ENCODE peak calls at places on chromosomes 6 and 20, in five cellular contexts. Z is Panc1; E is suprapubic skin; V is naive thymus-derived CD4-positive, alpha-beta T cell; D is endodermal cell. S is an unnamed sample. For H3K4me1, the result is how much of the 10 kb centered on the place peaks cover.

GRCh38 chr6:101730954-101731353 is 337.4 kb downstream of the GRIK2 start:
- DNase-seq in E (no peak), Z (no peak), D (no peak), V (no peak), S (no peak)

GRCh38 chr6:82778985-82779384 is 286.7 kb downstream of the UBE3D start:
- DNase-seq in Z (no peak), E (no peak), D (no peak), V (no peak), S (no peak)

GRCh38 chr20:10861619-10862018 is 187.8 kb upstream of the JAG1 start:
- DNase-seq in D (no peak), V (no peak), E (no peak), Z (no peak), S (no peak)

GRCh38 chr20:10672579-10673127 is 1.1 kb downstream of the JAG1 start:
- DNase-seq in D (peak), V (no peak), E (peak), Z (no peak), S (no peak)

GRCh38 chr6:104527761-104528415 is 331.8 kb downstream of the HACE1 start:
- DNase-seq in E (no peak), Z (no peak), D (peak), V (no peak), S (peak)

GRCh38 chr20:59771506-59772372 is 161.7 kb downstream of the SYCP2 start:
- DNase-seq in Z (no peak), D (peak), V (no peak), E (peak), S (no peak)

GRCh38 chr20:58306421-58307261 is 2.9 kb upstream of the RAB22A start:
- DNase-seq in Z (peak), D (no peak), V (peak), E (no peak), S (peak)

GRCh38 chr6:168554472-168554871 is 113.5 kb downstream of the SMOC2 start:
- DNase-seq in D (no peak), E (no peak), Z (no peak), V (no peak), S (no peak)

GRCh38 chr20:53824779-53825178 is 231.1 kb upstream of the ZNF217 start:
- DNase-seq in Z (no peak), E (no peak), V (no peak), D (no peak), S (no peak)

GRCh38 chr20:5480824-5481600 is 164.3 kb upstream of the PROKR2 start:
- DNase-seq in Z (no peak), D (peak), V (no peak), E (peak), S (no peak)

GRCh38 chr20:11553603-11554002 is 364.1 kb upstream of the BTBD3 start:
- DNase-seq in E (no peak), V (no peak), Z (no peak), D (no peak), S (no peak)

GRCh38 chr6:93350774-93351173 is 68.6 kb downstream of the EPHA7 start:
- DNase-seq in Z (no peak), D (no peak), V (no peak), E (no peak), S (no peak)

GRCh38 chr6:107032051-107032450 is 4.1 kb downstream of the MTRES1 start:
- DNase-seq in Z (no peak), E (no peak), V (no peak), D (no peak), S (no peak)

GRCh38 chr6:165580139-165580538 is 82.9 kb downstream of the PDE10A start:
- DNase-seq in Z (no peak), D (no peak), E (no peak), V (no peak), S (no peak)

GRCh38 chr6:67102743-67103142 is 1395.7 kb upstream of the EYS start:
- DNase-seq in V (no peak), E (no peak), D (no peak), Z (no peak), S (no peak)

GRCh38 chr6:45625191-45625664 is 247.5 kb upstream of the SUPT3H start:
- DNase-seq in D (no peak), E (no peak), V (no peak), Z (no peak), S (no peak)

GRCh38 chr20:45407067-45407745 is 883 bp upstream of the DBNDD2 start:
- DNase-seq in V (peak), Z (no peak), D (peak), E (no peak), S (peak)

GRCh38 chr6:113110211-113110610 is 746.9 kb upstream of the MARCKS start:
- DNase-seq in E (no peak), V (no peak), D (no peak), Z (no peak), S (no peak)

GRCh38 chr20:38040276-38040675 is 6.7 kb downstream of the RPRD1B start:
- DNase-seq in D (no peak), Z (no peak), V (no peak), E (no peak), S (no peak)

GRCh38 chr6:8268606-8269005 is 166.3 kb upstream of the EEF1E1 start:
- DNase-seq in V (no peak), D (no peak), E (no peak), Z (no peak), S (no peak)

GRCh38 chr20:12700701-12701100 is 308.1 kb upstream of the SPTLC3 start:
- DNase-seq in Z (no peak), E (no peak), V (no peak), D (no peak), S (no peak)

GRCh38 chr6:12288844-12289654 is 1.1 kb upstream of the EDN1 start:
- DNase-seq in E (no peak), D (peak), Z (peak), V (peak), S (peak)

DNA sequence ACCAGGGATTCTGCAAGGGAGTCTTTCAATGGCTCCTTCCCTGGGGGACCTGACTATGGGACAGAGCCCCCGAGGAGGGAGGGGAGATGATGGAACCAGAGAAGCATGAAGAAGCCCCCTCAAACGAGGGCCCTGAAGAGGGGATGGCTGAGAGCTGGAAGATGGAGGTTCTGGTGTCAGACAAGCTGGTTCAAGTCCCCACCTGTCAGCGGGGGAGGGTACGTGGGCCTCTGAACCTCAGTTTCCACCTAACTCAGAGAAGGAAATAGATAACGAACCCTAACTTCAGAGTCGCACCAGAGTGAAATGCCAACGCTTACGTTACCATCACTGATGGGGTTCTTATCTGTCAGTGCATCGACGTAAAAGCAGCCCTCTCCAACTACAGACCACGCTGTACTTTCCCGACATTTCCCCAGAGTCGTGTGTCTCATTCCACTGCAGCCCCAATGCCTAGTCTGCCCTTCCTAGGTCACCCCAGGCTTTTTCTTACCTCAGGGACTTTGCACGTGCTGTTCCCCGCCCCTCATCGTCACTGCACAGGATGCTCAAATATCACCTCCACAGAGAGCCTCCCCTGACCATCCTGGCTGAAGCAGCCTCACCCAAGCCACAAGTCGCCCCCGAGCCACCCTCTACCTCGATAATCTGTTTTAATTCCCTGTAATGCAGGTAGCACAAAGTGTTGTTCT is 60.4 kb downstream of the PREX1 start:
- DNase-seq in E (no peak), Z (no peak), D (no peak), V (no peak), S (no peak)
- H3K27ac ChIP-seq in E (no peak), Z (no peak), D (no peak), V (peak), S (no peak)

GRCh38 chr6:3407840-3408239 is 49.0 kb downstream of the SLC22A23 start:
- DNase-seq in V (no peak), E (no peak), Z (no peak), D (no peak), S (peak)
- H3K4me1 ChIP-seq in V (under half), E (half or more), Z (under half), D (under half), S (under half)

GRCh38 chr6:40165036-40165709 is 230.9 kb upstream of the MOCS1 start:
- DNase-seq in D (no peak), E (no peak), Z (no peak), V (no peak), S (no peak)
- H3K27ac ChIP-seq in D (no peak), E (no peak), Z (no peak), V (no peak), S (no peak)

GRCh38 chr6:7151381-7151780 is 43.6 kb downstream of the RREB1 start:
- DNase-seq in V (no peak), Z (no peak), D (peak), E (no peak), S (no peak)
- H3K4me1 ChIP-seq in V (under half), Z (under half), D (under half), E (half or more), S (under half)

GRCh38 chr20:17569616-17570346 is at the start of gene DSTN:
- DNase-seq in V (peak), E (peak), Z (peak), D (peak), S (peak)
- H3K27ac ChIP-seq in V (peak), E (peak), Z (peak), D (peak), S (peak)

S was measured in ascending aorta.